ENCODE peak calls at places on chromosome 20, in eight cellular contexts. T is cardiac fibroblast; H is A549; J is activated naive CD8-positive, alpha-beta T cell treated with anti-CD3 and anti-CD28 coated beads, Interleukin-2, amount 50 U/mL, for 16 hours; Q is kidney tubule cell; B is glomerular endothelial cell; N is fibroblast of the aortic adventitia; U is non-pigmented ciliary epithelial cell. O is an unnamed sample.

GRCh38 chr20:39039261-39039660 is 77.1 kb downstream of the DHX35 start:
- DNase-seq in T (no peak), H (no peak), J (no peak), Q (no peak), B (no peak), N (no peak), U (no peak), O (no peak)

GRCh38 chr20:63071541-63072181 is 64.9 kb upstream of the BHLHE23 start:
- DNase-seq in T (no peak), H (peak; percentile 63), J (no peak), Q (peak; percentile 70), B (no peak), N (peak; percentile 59), U (peak; percentile 56), O (peak; percentile 31)

GRCh38 chr20:16434087-16434664 is 139.1 kb downstream of the KIF16B start:
- DNase-seq in T (peak; percentile 31), H (peak; percentile 47), J (peak; percentile 0), Q (peak; percentile 47), B (no peak), N (peak; percentile 28), U (no peak), O (peak; percentile 6)

GRCh38 chr20:48404598-48404997 is 423.2 kb downstream of the PREX1 start:
- DNase-seq in T (no peak), H (peak; percentile 13), J (no peak), Q (no peak), B (no peak), N (no peak), U (no peak), O (no peak)

GRCh38 chr20:59289994-59290393 is 10.4 kb upstream of the EDN3 start:
- DNase-seq in T (no peak), H (no peak), J (no peak), Q (no peak), B (no peak), N (no peak), U (no peak), O (no peak)

GRCh38 chr20:63086421-63087235 is 79.9 kb upstream of the BHLHE23 start:
- DNase-seq in T (no peak), H (no peak), J (no peak), Q (no peak), B (no peak), N (no peak), U (no peak), O (no peak)

GRCh38 chr20:3655032-3655405 is 8.2 kb downstream of the GFRA4 start:
- DNase-seq in T (no peak), H (no peak), J (no peak), Q (no peak), B (no peak), N (no peak), U (no peak), O (no peak)

GRCh38 chr20:1337441-1337840 is 8.5 kb upstream of the SDCBP2 start:
- DNase-seq in T (no peak), H (no peak), J (no peak), Q (no peak), B (no peak), N (no peak), U (no peak), O (no peak)

GRCh38 chr20:57785061-57785460 is 75.2 kb upstream of the PMEPA1 start:
- DNase-seq in T (no peak), H (no peak), J (no peak), Q (no peak), B (no peak), N (no peak), U (no peak), O (no peak)

GRCh38 chr20:45742596-45742995 is 20.4 kb downstream of the SPINT4 start:
- DNase-seq in T (no peak), H (no peak), J (no peak), Q (no peak), B (no peak), N (no peak), U (no peak), O (no peak)

GRCh38 chr20:38134427-38135281 is 30.4 kb downstream of the TGM2 start:
- DNase-seq in T (peak; percentile 65), H (no peak), J (no peak), Q (peak; percentile 80), B (no peak), N (peak; percentile 72), U (peak; percentile 78), O (no peak)

O was measured in stimulated activated CD4-positive, alpha-beta T cell treated with anti-CD3 and anti-CD28 coated beads, TNF-alpha, amount 100 ng/mL, for 24 hours.